ENCODE peak calls at places on chromosomes 7 and 10, in six cellular contexts. U is H1, S is GM12878, C is HepG2, Z is HCT116, R is K562. M is an unnamed sample.

GRCh38 chr10:35335718-35336083 is 608 bp upstream of the CCNY start:
- DNase-seq in U (peak), S (no peak), C (no peak), Z (no peak), R (peak), M (peak)

GRCh38 chr10:15642095-15642494 is 77.6 kb downstream of the ITGA8 start:
- DNase-seq in U (no peak), S (no peak), C (no peak), Z (no peak), R (no peak), M (no peak)

GRCh38 chr7:130207033-130207432 is 627 bp upstream of the SSMEM1 start:
- DNase-seq in U (no peak), S (no peak), C (no peak), Z (no peak), R (peak), M (no peak)

GRCh38 chr7:139648941-139649425 is 125.5 kb downstream of the CLEC2L start:
- DNase-seq in U (no peak), S (peak), C (no peak), Z (no peak), R (no peak), M (no peak)

GRCh38 chr7:118184392-118184899 is 482 bp downstream of the LSM8 start:
- DNase-seq in U (no peak), S (no peak), C (no peak), Z (no peak), R (no peak), M (peak)

GRCh38 chr10:79176052-79176501 is 107.3 kb downstream of the ZMIZ1 start:
- DNase-seq in U (no peak), S (no peak), C (no peak), Z (no peak), R (no peak), M (no peak)

GRCh38 chr7:130486114-130486962 is 5.5 kb upstream of the MEST start:
- DNase-seq in U (peak), S (no peak), C (peak), Z (peak), R (peak), M (no peak)

GRCh38 chr7:128738570-128739047 is 550 bp upstream of the CALU start:
- DNase-seq in U (no peak), S (no peak), C (no peak), Z (no peak), R (no peak), M (no peak)

GRCh38 chr10:115049957-115050356 is 43.2 kb upstream of the ATRNL1 start:
- DNase-seq in U (no peak), S (no peak), C (peak), Z (no peak), R (no peak), M (no peak)

GRCh38 chr7:16776053-16776452 is 22.5 kb downstream of the TSPAN13 start:
- DNase-seq in U (no peak), S (no peak), C (no peak), Z (no peak), R (no peak), M (no peak)

GRCh38 chr10:42640610-42641229 is 2.4 kb upstream of the ZNF33B start:
- DNase-seq in U (no peak), S (no peak), C (no peak), Z (peak), R (no peak), M (peak)

GRCh38 chr10:132411561-132412253 is 14.7 kb downstream of the PWWP2B start:
- DNase-seq in U (no peak), S (no peak), C (no peak), Z (no peak), R (no peak), M (peak)

GRCh38 chr10:49254556-49255318 is 44.2 kb upstream of the C10orf71 start:
- DNase-seq in U (no peak), S (no peak), C (no peak), Z (no peak), R (no peak), M (no peak)

GRCh38 chr10:65415318-65415717 is 1510.5 kb upstream of the LRRTM3 start:
- DNase-seq in U (no peak), S (no peak), C (no peak), Z (no peak), R (no peak), M (no peak)

GRCh38 chr10:86688398-86688921 is 20.1 kb downstream of the LDB3 start:
- DNase-seq in U (peak), S (no peak), C (peak), Z (peak), R (peak), M (peak)

GRCh38 chr7:46900312-46901263 is 681.3 kb downstream of the TNS3 start:
- DNase-seq in U (no peak), S (no peak), C (no peak), Z (no peak), R (no peak), M (no peak)

GRCh38 chr7:107837145-107837512 is 34.1 kb upstream of the SLC26A3 start:
- DNase-seq in U (no peak), S (no peak), C (no peak), Z (no peak), R (no peak), M (no peak)

GRCh38 chr7:41110186-41110585 is 592.7 kb downstream of the INHBA start:
- DNase-seq in U (no peak), S (no peak), C (no peak), Z (no peak), R (no peak), M (no peak)

GRCh38 chr10:32413513-32413912 is 32.4 kb upstream of the CCDC7 start:
- DNase-seq in U (no peak), S (no peak), C (no peak), Z (peak), R (no peak), M (no peak)

GRCh38 chr10:46226232-46226631 is 60.6 kb upstream of the ANTXRL start:
- DNase-seq in U (peak), S (no peak), C (no peak), Z (no peak), R (no peak), M (no peak)

GRCh38 chr10:100828744-100829102 is 83.3 kb downstream of the PAX2 start:
- DNase-seq in U (no peak), S (no peak), C (no peak), Z (no peak), R (peak), M (peak)

GRCh38 chr10:62582804-62583208 is 208.6 kb downstream of the ZNF365 start:
- DNase-seq in U (no peak), S (no peak), C (no peak), Z (no peak), R (no peak), M (no peak)

GRCh38 chr7:130940326-130940725 is 206.3 kb upstream of the KLF14 start:
- DNase-seq in U (no peak), S (no peak), C (no peak), Z (no peak), R (peak), M (no peak)

GRCh38 chr7:77765906-77766800 is 32.1 kb downstream of the TMEM60 start:
- DNase-seq in U (no peak), S (no peak), C (peak), Z (no peak), R (no peak), M (no peak)

GRCh38 chr10:71312840-71313789 is 5.9 kb upstream of the SLC29A3 start:
- DNase-seq in U (no peak), S (no peak), C (no peak), Z (no peak), R (peak), M (no peak)

GRCh38 chr10:51425431-51425830 is 274.0 kb downstream of the CSTF2T start:
- DNase-seq in U (no peak), S (no peak), C (no peak), Z (no peak), R (no peak), M (no peak)

GRCh38 chr7:28203498-28204240 is 23.1 kb upstream of the JAZF1 start:
- DNase-seq in U (no peak), S (no peak), C (no peak), Z (no peak), R (no peak), M (no peak)

GRCh38 chr7:45001138-45001694 is 1.2 kb downstream of the CCM2 start:
- DNase-seq in U (no peak), S (no peak), C (no peak), Z (no peak), R (peak), M (no peak)

GRCh38 chr10:72019085-72019876 is 55.1 kb downstream of the CHST3 start:
- DNase-seq in U (no peak), S (no peak), C (no peak), Z (no peak), R (no peak), M (no peak)

GRCh38 chr7:118245267-118246040 is 20.9 kb downstream of the ANKRD7 start:
- DNase-seq in U (no peak), S (no peak), C (no peak), Z (no peak), R (no peak), M (no peak)

GRCh38 chr10:23096814-23097549 is 1.6 kb downstream of the MSRB2 start:
- DNase-seq in U (no peak), S (no peak), C (no peak), Z (no peak), R (peak), M (no peak)

GRCh38 chr10:70513848-70514309 is 35.3 kb downstream of the PALD1 start:
- DNase-seq in U (peak), S (peak), C (no peak), Z (no peak), R (no peak), M (no peak)

GRCh38 chr7:150406565-150407421 is 27.7 kb downstream of the ZNF775 start:
- DNase-seq in U (no peak), S (peak), C (peak), Z (no peak), R (peak), M (no peak)

GRCh38 chr10:109029870-109030269 is 893.4 kb downstream of the XPNPEP1 start:
- DNase-seq in U (no peak), S (no peak), C (no peak), Z (no peak), R (no peak), M (no peak)

GRCh38 chr10:124652200-124652599 is 92.0 kb downstream of the FAM53B start:
- DNase-seq in U (no peak), S (no peak), C (no peak), Z (no peak), R (no peak), M (no peak)

GRCh38 chr10:97640868-97641811 is 669 bp downstream of the PI4K2A start:
- DNase-seq in U (peak), S (no peak), C (no peak), Z (no peak), R (peak), M (no peak)
- TF ChIP-seq JUND in U (no peak), S (no peak), C (no peak), Z (no peak), R (no peak), M (no peak)

GRCh38 chr10:77189056-77189455 is 448.6 kb downstream of the KCNMA1 start:
- DNase-seq in U (no peak), S (no peak), C (no peak), Z (no peak), R (no peak), M (no peak)
- TF ChIP-seq JUND in U (no peak), S (no peak), C (no peak), Z (no peak), R (no peak), M (no peak)

DNA sequence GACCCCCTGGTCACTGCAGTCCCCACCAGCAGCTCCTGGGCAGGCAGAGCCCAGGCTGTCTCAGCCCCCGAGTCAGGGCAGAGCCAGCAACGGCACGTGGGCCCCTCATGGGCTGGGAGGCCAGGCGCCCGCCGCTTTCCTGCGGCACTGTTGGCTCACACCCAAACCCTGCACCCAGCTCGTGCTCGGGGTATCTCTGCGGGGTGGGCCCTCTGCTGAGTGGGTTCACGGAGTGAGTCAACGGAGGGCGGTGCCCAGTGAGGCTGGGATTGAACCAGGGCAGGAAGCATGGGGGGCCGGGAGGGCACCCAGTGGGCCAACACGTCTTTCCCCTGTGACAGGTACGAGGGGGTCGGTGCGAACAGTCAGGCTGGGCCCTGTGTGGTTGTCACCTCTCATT is 28.9 kb downstream of the ADAP1 start:
- DNase-seq in U (peak), S (no peak), C (no peak), Z (no peak), R (no peak), M (no peak)
- TF ChIP-seq JUND in U (no peak), S (no peak), C (no peak), Z (no peak), R (no peak), M (no peak)

DNA sequence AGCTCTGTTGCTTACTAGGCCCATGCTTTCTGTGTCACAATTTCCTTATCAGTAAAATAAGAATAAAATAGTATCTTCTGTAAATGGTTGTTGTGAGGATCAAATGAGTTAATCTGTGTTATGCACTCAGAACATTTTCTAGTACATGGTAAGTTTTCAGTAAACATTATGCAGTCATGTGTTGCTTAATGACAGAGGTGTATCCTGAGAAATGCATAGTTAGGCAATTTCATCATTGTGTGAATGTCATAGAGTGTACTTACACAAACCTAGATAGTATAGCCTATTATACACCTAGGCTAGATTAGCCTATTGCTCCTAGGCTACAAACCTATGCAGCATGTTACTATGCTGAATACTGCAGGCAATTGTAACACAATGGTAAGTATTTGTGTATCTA is 4.4 kb downstream of the PTTG1IP2 start:
- DNase-seq in U (no peak), S (no peak), C (no peak), Z (no peak), R (no peak), M (no peak)
- TF ChIP-seq JUND in U (no peak), S (no peak), C (no peak), Z (no peak), R (no peak), M (no peak)

DNA sequence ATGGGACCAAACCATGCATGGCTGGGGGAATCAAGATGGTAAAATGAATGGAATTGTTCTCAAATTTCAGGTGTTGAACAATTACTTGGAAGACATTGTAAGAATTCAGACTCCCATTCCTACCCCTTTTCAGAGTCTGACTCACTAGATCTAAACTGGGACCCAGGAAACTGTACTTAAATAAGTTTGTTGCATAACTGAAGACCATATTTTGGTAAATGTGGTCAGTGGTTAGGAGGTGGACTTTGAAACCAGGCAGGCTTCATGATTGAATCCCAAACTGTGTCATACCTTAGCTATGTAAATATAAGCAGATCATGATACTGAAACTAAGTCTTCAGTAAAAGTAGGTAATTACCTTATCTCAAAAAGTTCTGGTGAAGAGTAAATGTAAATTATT is 41.7 kb downstream of the ZWINT start:
- DNase-seq in U (no peak), S (peak), C (no peak), Z (no peak), R (no peak), M (no peak)
- TF ChIP-seq JUND in U (no peak), S (no peak), C (no peak), Z (no peak), R (no peak), M (no peak)

DNA sequence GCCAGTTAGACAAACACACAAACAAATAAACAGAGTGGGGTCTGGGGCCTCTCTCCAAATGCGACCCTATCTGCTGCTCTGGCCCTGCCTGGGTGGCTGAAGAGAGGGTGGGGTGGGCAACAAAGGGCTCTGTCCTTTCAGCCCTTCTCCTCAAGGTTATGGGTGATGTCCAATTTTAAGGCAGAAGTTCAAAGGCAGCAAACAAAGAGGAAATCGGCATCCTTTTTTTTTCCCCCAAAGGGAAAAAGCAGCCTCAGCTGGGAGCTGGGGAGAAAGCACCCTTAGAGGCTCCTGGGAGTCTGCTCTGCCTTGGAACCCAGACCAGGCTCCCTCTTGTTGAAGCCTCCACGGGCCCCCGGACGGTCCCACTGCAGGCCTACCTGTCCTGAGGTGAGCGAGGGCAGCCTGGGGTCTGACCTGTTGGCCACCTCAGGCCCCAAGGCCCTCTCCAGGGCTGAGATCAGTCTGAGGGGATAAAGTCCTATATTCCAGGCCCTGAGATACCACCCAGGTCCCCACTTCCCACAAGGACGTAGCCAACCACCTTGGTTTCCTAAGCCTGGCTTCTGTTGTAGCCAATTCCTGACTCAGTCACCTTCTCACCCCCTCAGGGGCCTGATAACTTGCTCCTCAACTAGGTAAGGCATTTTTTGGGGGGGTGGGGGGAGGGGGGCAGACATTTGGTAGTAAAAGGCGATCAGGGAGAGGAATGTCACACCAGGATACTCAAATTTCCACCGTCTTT is 4.4 kb downstream of the HOXA11 start:
- DNase-seq in U (peak), S (no peak), C (no peak), Z (no peak), R (no peak), M (no peak)
- TF ChIP-seq JUND in U (no peak), S (no peak), C (no peak), Z (no peak), R (no peak), M (no peak)

DNA sequence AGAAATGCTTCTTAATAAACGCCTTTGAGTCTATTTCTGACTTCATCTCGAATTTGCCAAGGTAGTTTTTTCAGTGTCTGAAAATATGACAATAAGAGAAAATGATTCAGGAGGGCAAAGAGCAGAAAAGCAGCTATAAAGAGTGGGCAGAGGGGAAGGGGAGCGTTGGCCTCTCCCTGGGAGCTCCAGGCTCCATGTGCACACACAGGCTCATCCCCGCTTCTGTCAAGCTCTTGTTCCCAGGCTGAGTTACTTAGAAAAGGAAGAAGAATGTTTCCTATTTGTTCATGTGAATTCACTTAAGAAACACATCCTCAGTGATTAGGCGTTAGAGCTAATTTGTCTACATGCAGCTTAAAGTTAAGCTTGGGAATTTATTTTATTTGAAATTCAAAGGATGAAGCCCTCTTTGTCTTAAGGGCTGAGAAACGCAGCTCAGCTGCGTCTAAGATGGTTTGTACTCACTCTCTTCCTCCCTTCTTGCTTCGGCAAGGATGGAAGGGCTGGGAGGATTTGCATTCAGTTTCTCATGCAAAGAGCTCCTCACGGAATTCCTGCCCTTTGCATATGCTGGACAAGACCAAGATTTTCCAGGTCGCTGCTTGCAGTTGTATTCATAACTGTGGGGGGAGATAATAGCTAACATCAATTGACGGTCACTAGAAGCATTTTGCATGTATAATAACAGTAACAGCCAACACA is 29.0 kb upstream of the ATXN7L1 start:
- DNase-seq in U (no peak), S (no peak), C (no peak), Z (no peak), R (no peak), M (no peak)
- TF ChIP-seq JUND in U (no peak), S (no peak), C (no peak), Z (no peak), R (no peak), M (no peak)